ENCODE peak calls at places on chromosomes 5 and 9, in five cellular contexts. M is GM23248, C is right lobe of liver, Y is Karpas-422, D is small intestine. R is an unnamed sample. For H3K4me1, the result is how much of the 10 kb centered on the place peaks cover.

GRCh38 chr9:30943446-30944232 is 1440.8 kb upstream of the ACO1 start:
- DNase-seq in M (no peak), C (no peak), Y (peak), D (no peak), R (no peak)

GRCh38 chr9:137255448-137256114 is 454 bp downstream of the NELFB start:
- DNase-seq in M (peak), C (no peak), Y (peak), D (no peak), R (no peak)

GRCh38 chr9:35106343-35106730 is 3.4 kb upstream of the STOML2 start:
- DNase-seq in M (no peak), C (no peak), Y (no peak), D (no peak), R (no peak)

GRCh38 chr5:41296066-41296465 is 82.7 kb upstream of the C6 start:
- DNase-seq in M (no peak), C (no peak), Y (no peak), D (no peak), R (no peak)

GRCh38 chr5:142856269-142856668 is 86.1 kb downstream of the ARHGAP26 start:
- DNase-seq in M (no peak), C (no peak), Y (no peak), D (no peak), R (no peak)

GRCh38 chr5:7872517-7873149 is 3.7 kb downstream of the MTRR start:
- DNase-seq in M (peak), C (no peak), Y (no peak), D (no peak), R (no peak)

GRCh38 chr5:96761618-96762017 is 46.1 kb downstream of the ERAP1 start:
- DNase-seq in M (no peak), C (no peak), Y (no peak), D (no peak), R (no peak)

GRCh38 chr9:16821344-16821743 is 49.1 kb downstream of the BNC2 start:
- DNase-seq in M (no peak), C (no peak), Y (no peak), D (no peak), R (no peak)

GRCh38 chr9:110287289-110287680 is 31.0 kb upstream of the TXN start:
- DNase-seq in M (no peak), C (no peak), Y (no peak), D (no peak), R (no peak)

GRCh38 chr9:104280216-104280585 is 186.1 kb downstream of the SMC2 start:
- DNase-seq in M (no peak), C (no peak), Y (no peak), D (no peak), R (no peak)

GRCh38 chr9:94649100-94649855 is 10.0 kb upstream of the FBP1 start:
- DNase-seq in M (peak), C (peak), Y (no peak), D (peak), R (no peak)

DNA sequence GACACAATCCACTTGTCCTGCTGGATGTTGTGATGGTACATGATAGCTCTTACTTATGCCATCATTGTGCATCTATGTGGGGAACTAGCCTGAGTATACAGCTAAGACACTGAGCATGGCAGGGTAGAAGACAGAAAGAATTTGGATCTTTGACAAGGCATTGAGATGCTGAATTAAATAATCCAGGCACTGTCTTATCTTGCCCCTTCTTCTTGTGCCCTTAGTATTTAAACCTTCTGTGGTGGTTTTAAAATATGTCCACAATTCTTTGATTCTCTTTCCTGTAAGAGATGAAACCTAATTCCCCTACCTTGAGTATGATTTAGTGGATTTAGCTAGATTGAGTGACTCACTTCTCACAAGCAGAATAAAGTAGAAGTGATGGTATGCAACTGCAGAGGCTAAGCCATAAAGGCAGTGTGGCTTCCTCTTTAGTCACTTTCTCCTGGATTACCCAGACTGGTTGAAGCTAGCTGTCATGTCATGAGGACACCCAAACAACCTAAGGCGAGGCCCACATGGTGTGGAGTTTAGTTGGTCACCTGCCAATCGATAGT is 174.0 kb upstream of the NREP start:
- DNase-seq in M (peak), C (no peak), Y (no peak), D (no peak), R (no peak)
- H3K4me1 ChIP-seq in M (half or more), C (under half), Y (under half), D (under half), R (under half)

GRCh38 chr9:73179594-73179993 is 27.9 kb downstream of the ANXA1 start:
- DNase-seq in M (peak), C (no peak), Y (no peak), D (no peak), R (no peak)
- H3K4me1 ChIP-seq in M (under half), C (under half), Y (under half), D (under half), R (under half)

GRCh38 chr5:177372534-177372896 is 11.7 kb upstream of the SLC34A1 start:
- DNase-seq in M (no peak), C (no peak), Y (no peak), D (no peak), R (no peak)
- H3K4me1 ChIP-seq in M (under half), C (under half), Y (under half), D (under half), R (under half)

DNA sequence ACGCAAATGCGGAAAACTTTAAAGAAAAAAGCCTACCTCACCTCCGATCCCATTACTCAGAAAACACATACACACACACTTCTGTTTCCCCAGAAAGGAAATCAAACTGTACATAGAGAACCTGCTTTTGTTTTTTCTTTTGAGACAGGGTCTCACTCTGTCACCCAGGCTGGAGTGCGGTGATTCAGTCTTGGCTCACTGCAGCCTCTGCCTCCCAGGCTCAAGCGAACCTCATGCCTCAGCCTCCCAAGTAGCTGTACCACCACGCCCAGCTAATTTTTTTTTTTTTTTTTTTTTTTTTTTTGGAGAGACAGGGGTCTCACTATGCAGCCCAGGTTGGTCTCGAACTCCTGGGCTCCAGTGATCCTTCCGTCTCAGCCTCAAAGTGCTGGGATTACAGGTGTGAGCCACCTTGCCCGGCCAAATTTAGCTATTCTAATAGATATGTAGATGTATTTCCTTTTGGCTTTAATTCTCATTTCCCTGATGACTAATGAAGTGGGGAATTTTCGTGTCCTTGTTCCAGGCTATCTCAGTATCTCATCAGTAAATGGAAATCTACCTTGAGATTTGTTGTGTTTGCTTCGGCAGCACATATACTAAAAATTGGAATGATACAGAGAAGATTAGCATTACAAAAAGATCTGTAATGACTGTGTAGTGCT is 25.7 kb upstream of the EEIG1 start:
- DNase-seq in M (peak), C (no peak), Y (no peak), D (no peak), R (no peak)
- H3K4me1 ChIP-seq in M (under half), C (under half), Y (under half), D (under half), R (under half)

GRCh38 chr5:131950706-131951105 is 5.2 kb upstream of the MEIKIN start:
- DNase-seq in M (no peak), C (no peak), Y (no peak), D (no peak), R (no peak)
- H3K4me1 ChIP-seq in M (under half), C (under half), Y (under half), D (under half), R (under half)

DNA sequence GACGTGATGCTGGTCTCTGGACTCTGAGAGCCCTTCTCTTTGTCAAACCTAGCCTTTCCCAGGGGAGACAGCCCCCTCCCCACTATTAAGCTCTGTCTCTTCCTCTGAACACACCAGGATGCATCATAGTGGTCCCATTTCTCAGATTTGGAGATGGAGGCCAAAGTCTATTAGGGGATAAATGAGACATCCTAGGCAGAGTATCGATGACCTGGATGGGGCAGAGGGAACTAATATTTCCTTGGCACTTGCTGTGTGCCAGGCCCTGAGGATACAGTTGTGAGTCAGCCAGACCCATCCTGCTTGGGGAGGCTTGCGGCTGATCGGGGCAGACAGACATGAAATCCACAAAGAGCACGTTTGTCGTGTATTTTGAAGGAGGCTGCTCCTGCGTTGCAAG is 5.2 kb downstream of the DNM1 start:
- DNase-seq in M (no peak), C (no peak), Y (no peak), D (no peak), R (no peak)
- H3K4me1 ChIP-seq in M (under half), C (under half), Y (under half), D (under half), R (under half)

GRCh38 chr5:141517321-141517720 is 28.4 kb downstream of the PCDHGC5 start:
- DNase-seq in M (no peak), C (peak), Y (no peak), D (no peak), R (no peak)
- H3K4me1 ChIP-seq in M (half or more), C (under half), Y (half or more), D (under half), R (half or more)

GRCh38 chr9:2838356-2838983 is 5.4 kb downstream of the PUM3 start:
- DNase-seq in M (peak), C (no peak), Y (no peak), D (no peak), R (no peak)
- H3K4me1 ChIP-seq in M (under half), C (under half), Y (half or more), D (under half), R (half or more)